ENCODE peak calls at places on chromosomes 16 and 17, in seven cellular contexts. M is endodermal cell, W is BE2C, E is OCI-LY7, B is neuronal stem cell, P is A549, K is dorsolateral prefrontal cortex. X is an unnamed sample.

GRCh38 chr17:43401293-43401692 is 2.5 kb downstream of the ARL4D start:
- DNase-seq in M (no peak), W (peak; percentile 52), E (no peak), B (no peak), P (peak; percentile 81), K (no peak), X (no peak)

GRCh38 chr17:41863074-41863843 is 2.0 kb downstream of the KLHL11 start:
- DNase-seq in M (peak; percentile 55), W (no peak), E (no peak), B (no peak), P (no peak), K (no peak), X (peak; percentile 45)

GRCh38 chr17:66406701-66407644 is 104.6 kb downstream of the PRKCA start:
- DNase-seq in M (no peak), W (no peak), E (no peak), B (no peak), P (no peak), K (no peak), X (no peak)

GRCh38 chr17:72512649-72513556 is 392.1 kb downstream of the SOX9 start:
- DNase-seq in M (no peak), W (peak; percentile 49), E (peak; percentile 73), B (no peak), P (no peak), K (no peak), X (no peak)

GRCh38 chr16:85720319-85720637 is 30.6 kb downstream of the C16orf74 start:
- DNase-seq in M (no peak), W (no peak), E (no peak), B (no peak), P (no peak), K (no peak), X (no peak)

GRCh38 chr17:68131456-68131855 is 95.9 kb downstream of the KPNA2 start:
- DNase-seq in M (no peak), W (no peak), E (no peak), B (no peak), P (no peak), K (no peak), X (no peak)

GRCh38 chr16:82643936-82644630 is 17.3 kb downstream of the CDH13 start:
- DNase-seq in M (peak; percentile 81), W (no peak), E (no peak), B (no peak), P (no peak), K (no peak), X (no peak)

GRCh38 chr17:4185656-4186055 is 42.7 kb downstream of the CYB5D2 start:
- DNase-seq in M (no peak), W (no peak), E (no peak), B (no peak), P (no peak), K (no peak), X (no peak)

GRCh38 chr16:63466-63865 is 9.0 kb downstream of the RHBDF1 start:
- DNase-seq in M (no peak), W (no peak), E (no peak), B (no peak), P (no peak), K (no peak), X (no peak)

GRCh38 chr17:73156166-73156840 is 8.5 kb upstream of the SSTR2 start:
- DNase-seq in M (peak; percentile 96), W (peak; percentile 86), E (peak; percentile 69), B (peak; percentile 58), P (peak; percentile 88), K (peak; percentile 82), X (peak; percentile 29)

GRCh38 chr17:66549731-66550207 is 247.4 kb downstream of the PRKCA start:
- DNase-seq in M (peak; percentile 70), W (no peak), E (no peak), B (no peak), P (no peak), K (no peak), X (no peak)

GRCh38 chr16:81493755-81494433 is 49.3 kb downstream of the CMIP start:
- DNase-seq in M (peak; percentile 68), W (no peak), E (no peak), B (no peak), P (peak; percentile 83), K (no peak), X (no peak)

GRCh38 chr17:67276075-67276474 is 31.1 kb upstream of the HELZ start:
- DNase-seq in M (peak; percentile 91), W (peak; percentile 36), E (peak; percentile 16), B (no peak), P (no peak), K (no peak), X (no peak)

GRCh38 chr17:19018600-19018950 is 14.0 kb upstream of the FAM83G start:
- DNase-seq in M (no peak), W (no peak), E (no peak), B (no peak), P (no peak), K (no peak), X (no peak)

GRCh38 chr16:69270395-69270794 is 40.8 kb upstream of the VPS4A start:
- DNase-seq in M (no peak), W (no peak), E (no peak), B (no peak), P (no peak), K (no peak), X (no peak)

DNA sequence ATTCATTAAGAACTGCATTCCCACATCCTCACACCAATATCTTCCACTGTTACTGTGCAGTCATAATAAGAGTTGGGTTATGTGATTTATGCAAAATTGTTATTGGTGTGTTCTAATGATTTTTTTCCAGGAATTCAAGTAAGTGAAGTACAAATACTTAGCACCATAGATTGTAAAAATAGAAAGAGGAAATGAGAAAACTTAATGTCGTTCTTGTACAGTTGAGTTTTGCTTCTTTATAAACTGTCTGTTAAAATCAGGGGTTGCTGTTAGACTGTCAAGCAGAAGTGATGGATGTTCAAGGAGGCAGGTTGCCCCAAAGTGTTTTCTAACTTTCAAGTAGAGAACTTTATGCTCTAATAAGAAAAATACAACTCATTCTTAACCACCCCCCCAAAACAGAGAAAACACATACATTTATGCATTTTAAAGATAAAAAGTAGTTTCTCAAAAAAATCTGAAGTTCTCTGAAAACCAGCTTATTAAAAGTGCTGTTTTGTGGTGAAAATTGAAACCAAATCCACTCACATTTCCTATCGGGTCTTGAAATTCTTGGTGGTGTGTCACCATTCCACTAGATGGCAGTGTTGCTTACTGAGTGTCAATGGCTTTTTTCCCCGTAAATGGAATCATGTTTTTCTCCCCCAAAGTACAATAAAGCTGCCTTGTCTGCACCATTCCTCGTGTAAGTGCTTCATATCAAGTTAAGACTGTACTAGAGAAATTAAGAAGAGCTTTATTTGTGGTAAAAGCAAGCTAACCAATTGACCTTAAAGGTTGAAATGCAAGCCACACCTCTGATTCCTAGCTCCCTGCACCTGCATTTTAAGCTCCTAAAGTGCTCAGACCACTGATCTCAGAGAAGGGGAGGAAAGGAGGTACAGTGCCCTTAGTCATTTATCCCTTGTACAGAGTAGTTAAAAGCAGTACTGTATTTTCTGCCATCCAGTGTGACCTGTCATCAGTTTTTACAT is 4.7 kb upstream of the IGSF6 start:
- DNase-seq in M (peak; percentile 57), W (peak; percentile 43), E (peak; percentile 80), B (peak; percentile 55), P (peak; percentile 74), K (no peak), X (peak; percentile 63)
- H3K4me3 ChIP-seq in M (no peak overlapping the region), W (no peak overlapping the region), E (peak overlapping the region; percentile 45), B (no peak overlapping the region), P (no peak overlapping the region), K (no peak overlapping the region), X (no peak overlapping the region)

GRCh38 chr17:9002610-9003354 is 18.5 kb upstream of the NTN1 start:
- DNase-seq in M (peak; percentile 88), W (no peak), E (no peak), B (peak; percentile 62), P (peak; percentile 75), K (no peak), X (no peak)

GRCh38 chr17:9003355-9004131 is 17.8 kb upstream of the NTN1 start:
- DNase-seq in M (peak; percentile 90), W (no peak), E (no peak), B (peak; percentile 88), P (no peak), K (no peak), X (no peak)

GRCh38 chr17:9006175-9006767 is 15.0 kb upstream of the NTN1 start:
- DNase-seq in M (peak; percentile 39), W (no peak), E (no peak), B (no peak), P (no peak), K (no peak), X (no peak)

GRCh38 chr17:9004961-9005285 is 16.4 kb upstream of the NTN1 start:
- DNase-seq in M (no peak), W (no peak), E (no peak), B (no peak), P (no peak), K (no peak), X (no peak)

GRCh38 chr17:9004132-9004960 is 17.0 kb upstream of the NTN1 start:
- DNase-seq in M (peak; percentile 86), W (no peak), E (no peak), B (no peak), P (no peak), K (no peak), X (no peak)
- H3K4me3 ChIP-seq in M (peak overlapping the region; percentile 80), W (no peak overlapping the region), E (no peak overlapping the region), B (peak overlapping the region; percentile 35), P (no peak overlapping the region), K (peak overlapping the region; percentile 44), X (no peak overlapping the region)

GRCh38 chr17:29594441-29595090 is 1.6 kb downstream of the ANKRD13B start:
- DNase-seq in M (no peak), W (no peak), E (no peak), B (no peak), P (no peak), K (no peak), X (no peak)
- H3K4me3 ChIP-seq in M (no peak overlapping the region), W (peak overlapping the region; percentile 71), E (peak overlapping the region; percentile 92), B (peak overlapping the region; percentile 66), P (peak overlapping the region; percentile 82), K (peak overlapping the region; percentile 83), X (peak overlapping the region; percentile 68)

GRCh38 chr17:70345061-70345460 is 175.7 kb downstream of the KCNJ2 start:
- DNase-seq in M (no peak), W (no peak), E (no peak), B (no peak), P (no peak), K (no peak), X (no peak)

GRCh38 chr17:70343134-70343533 is 173.8 kb downstream of the KCNJ2 start:
- DNase-seq in M (no peak), W (no peak), E (no peak), B (no peak), P (no peak), K (no peak), X (no peak)

GRCh38 chr17:70338946-70339354 is 169.6 kb downstream of the KCNJ2 start:
- DNase-seq in M (no peak), W (no peak), E (no peak), B (no peak), P (no peak), K (no peak), X (no peak)

DNA sequence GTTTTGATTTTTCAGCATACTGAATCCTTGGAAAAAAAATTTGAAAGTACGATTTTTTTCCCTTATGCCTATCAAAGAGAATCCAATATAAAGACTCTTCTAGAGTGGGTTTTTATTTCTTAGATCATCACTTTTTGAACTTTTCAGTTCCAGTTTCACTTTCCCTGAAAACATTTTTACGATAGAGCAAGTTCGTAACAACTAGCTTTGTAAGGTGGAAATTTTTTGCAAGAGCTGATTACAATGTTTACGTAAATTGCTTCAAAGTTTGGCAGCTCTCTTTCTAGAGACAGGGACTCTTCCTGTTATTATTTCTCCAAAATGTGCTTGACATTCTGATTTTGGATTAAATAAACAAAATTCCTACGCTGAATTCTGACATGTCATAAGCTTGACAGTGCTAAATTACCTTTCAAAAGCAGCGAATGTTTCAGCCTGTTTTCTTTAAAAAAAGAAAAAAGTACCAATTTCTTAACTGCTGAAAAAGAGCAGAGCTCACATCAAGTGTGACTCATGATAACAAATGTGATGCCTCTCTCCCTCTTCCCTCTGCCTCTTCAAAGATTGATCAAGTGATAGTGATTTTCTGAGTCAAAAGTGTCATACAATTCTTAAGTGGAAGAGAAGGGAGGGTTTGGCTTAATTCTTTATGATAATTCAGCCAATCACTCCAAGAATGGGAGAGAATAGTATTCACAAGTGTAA is 175.2 kb downstream of the KCNJ2 start:
- DNase-seq in M (no peak), W (no peak), E (no peak), B (no peak), P (no peak), K (no peak), X (no peak)
- H3K4me3 ChIP-seq in M (no peak overlapping the region), W (no peak overlapping the region), E (no peak overlapping the region), B (no peak overlapping the region), P (no peak overlapping the region), K (peak overlapping the region; percentile 27), X (no peak overlapping the region)

X was measured in Jurkat, Clone E6-1.